ENCODE peak calls at places on chromosomes 12 and 14, in five cellular contexts. O is CD8-positive, alpha-beta memory T cell; N is stimulated activated CD4-positive, alpha-beta T cell treated with anti-CD3 and anti-CD28 coated beads, TNF-alpha, amount 100 ng/mL, for 1 hour; G is GM20000; Z is NAMALWA. I is an unnamed sample.

GRCh38 chr14:71466942-71467341 is 465.3 kb upstream of the RGS6 start:
- DNase-seq in O (no peak), N (no peak), Z (no peak), G (no peak), I (no peak)

GRCh38 chr12:105423921-105424320 is 93.4 kb downstream of the C12orf75 start:
- DNase-seq in G (no peak), Z (peak), N (no peak), O (no peak), I (no peak)

GRCh38 chr14:33938131-33938949 is 12.5 kb downstream of the EGLN3 start:
- DNase-seq in Z (no peak), G (no peak), N (no peak), O (no peak), I (no peak)

GRCh38 chr12:115932073-115932472 is 345.4 kb downstream of the MED13L start:
- DNase-seq in N (no peak), Z (peak), G (no peak), O (no peak), I (no peak)

GRCh38 chr14:68547305-68548193 is 245.3 kb downstream of the ZFP36L1 start:
- DNase-seq in Z (no peak), N (no peak), G (no peak), O (no peak), I (no peak)

GRCh38 chr12:2963760-2964292 is 4.6 kb downstream of the TEAD4 start:
- DNase-seq in O (no peak), Z (no peak), G (no peak), N (no peak), I (no peak)

GRCh38 chr12:29719381-29719780 is 64.4 kb downstream of the TMTC1 start:
- DNase-seq in Z (no peak), N (no peak), O (no peak), G (no peak), I (no peak)

GRCh38 chr14:83757896-83758295 is 1772.0 kb upstream of the FLRT2 start:
- DNase-seq in O (no peak), Z (no peak), G (no peak), N (no peak), I (no peak)

GRCh38 chr12:53683494-53683893 is 7.6 kb upstream of the ATP5MC2 start:
- DNase-seq in Z (no peak), G (no peak), O (no peak), N (no peak), I (no peak)

GRCh38 chr12:6201775-6202292 is 1.6 kb downstream of the CD9 start:
- DNase-seq in Z (no peak), O (no peak), G (no peak), N (no peak), I (no peak)

GRCh38 chr14:105169776-105170655 is 1.4 kb upstream of the JAG2 start:
- DNase-seq in N (no peak), G (no peak), Z (no peak), O (no peak), I (no peak)

GRCh38 chr12:75889214-75889613 is 142.4 kb downstream of the PHLDA1 start:
- DNase-seq in N (no peak), O (no peak), Z (no peak), G (no peak), I (no peak)

GRCh38 chr14:54200726-54201125 is 196.1 kb upstream of the CDKN3 start:
- DNase-seq in N (no peak), Z (no peak), O (no peak), G (no peak), I (no peak)

GRCh38 chr12:99386907-99387306 is 260.6 kb upstream of the GARIN6 start:
- DNase-seq in G (peak), Z (peak), N (no peak), O (no peak), I (no peak)

GRCh38 chr12:46400406-46400805 is 27.8 kb upstream of the SLC38A2 start:
- DNase-seq in Z (no peak), G (no peak), N (no peak), O (no peak), I (no peak)

GRCh38 chr12:67921286-67921685 is 68.0 kb upstream of the IFNG-AS1 start:
- DNase-seq in G (no peak), Z (no peak), O (no peak), N (no peak), I (no peak)

GRCh38 chr14:70722418-70722817 is 80.7 kb downstream of the TTC9 start:
- DNase-seq in Z (no peak), G (no peak), O (no peak), N (no peak), I (no peak)

GRCh38 chr14:88868558-88869159 is 44.2 kb downstream of the TTC8 start:
- DNase-seq in N (no peak), O (no peak), Z (peak), G (peak), I (no peak)

GRCh38 chr12:57210461-57210860 is 6.1 kb upstream of the NXPH4 start:
- DNase-seq in G (no peak), N (no peak), Z (no peak), O (no peak), I (no peak)

GRCh38 chr12:107655281-107656065 is 30.1 kb upstream of the PWP1 start:
- DNase-seq in O (no peak), Z (no peak), G (no peak), N (no peak), I (no peak)

GRCh38 chr12:46839232-46839631 is 13.4 kb upstream of the SLC38A4 start:
- DNase-seq in O (no peak), G (no peak), N (no peak), Z (no peak), I (no peak)

GRCh38 chr12:56989866-56990610 is 16.3 kb downstream of the ZBTB39 start:
- DNase-seq in N (no peak), O (no peak), Z (no peak), G (no peak), I (no peak)

GRCh38 chr12:68446896-68447806 is 115.0 kb upstream of the MDM1 start:
- DNase-seq in G (no peak), N (no peak), O (no peak), Z (no peak), I (no peak)

GRCh38 chr14:39957987-39958386 is 525.8 kb upstream of the FBXO33 start:
- DNase-seq in N (no peak), G (no peak), O (no peak), Z (no peak), I (no peak)

GRCh38 chr12:64824500-64825142 is at the start of gene TBC1D30:
- DNase-seq in Z (no peak), O (no peak), G (peak), N (no peak), I (no peak)

GRCh38 chr14:65808390-65808789 is 395.9 kb downstream of the FUT8 start:
- DNase-seq in G (no peak), N (no peak), O (no peak), Z (peak), I (no peak)

GRCh38 chr14:103418508-103418818 is 33.2 kb downstream of the MARK3 start:
- DNase-seq in Z (no peak), O (no peak), G (no peak), N (no peak), I (no peak)

GRCh38 chr12:70691018-70691672 is 53.9 kb upstream of the PTPRB start:
- DNase-seq in Z (no peak), G (no peak), N (no peak), O (no peak), I (no peak)

GRCh38 chr12:29944269-29945000 is 160.7 kb upstream of the TMTC1 start:
- DNase-seq in O (no peak), N (no peak), G (no peak), Z (no peak), I (no peak)

GRCh38 chr12:109054520-109054919 is 2.1 kb downstream of the USP30 start:
- DNase-seq in G (no peak), N (no peak), O (no peak), Z (no peak), I (no peak)

I was measured in omental fat pad.